ENCODE peak calls at places on chromosomes 6 and 20, in nine cellular contexts. F, D, Y, U, O, P, R, E and S are unnamed samples.

GRCh38 chr6:142440603-142441293 is 138.9 kb downstream of the ADGRG6 start:
- DNase-seq in F (no peak), E (no peak), O (no peak), P (no peak), U (no peak), R (no peak), D (no peak), Y (no peak), S (no peak)

GRCh38 chr6:5190467-5190866 is 70.3 kb downstream of the LYRM4 start:
- DNase-seq in D (no peak), R (no peak), U (no peak), Y (no peak), F (no peak), P (no peak), E (no peak), O (no peak), S (no peak)

GRCh38 chr20:7124120-7124519 is 356.6 kb downstream of the BMP2 start:
- DNase-seq in O (no peak), E (no peak), U (no peak), P (no peak), Y (no peak), F (no peak), R (no peak), D (no peak), S (no peak)

GRCh38 chr6:10882654-10883053 is 813 bp upstream of the GCM2 start:
- DNase-seq in U (no peak), O (no peak), F (no peak), E (no peak), D (no peak), R (no peak), Y (no peak), P (no peak), S (no peak)

GRCh38 chr20:29873946-29874345 is 1383.5 kb upstream of the DEFB115 start:
- DNase-seq in E (peak; percentile 63), P (peak; percentile 61), O (peak; percentile 60), R (peak; percentile 29), D (peak; percentile 94), F (no peak), Y (peak; percentile 87), U (peak; percentile 81), S (no peak)

GRCh38 chr6:44270526-44271405 is 516 bp downstream of the TMEM151B start:
- DNase-seq in E (no peak), R (no peak), Y (no peak), D (peak; percentile 77), O (no peak), F (no peak), U (no peak), P (no peak), S (no peak)

GRCh38 chr6:20866940-20867630 is 332.8 kb downstream of the CDKAL1 start:
- DNase-seq in F (no peak), D (no peak), P (no peak), R (no peak), E (no peak), Y (no peak), O (no peak), U (no peak), S (no peak)

GRCh38 chr6:36373368-36374009 is 14.0 kb downstream of the ETV7 start:
- DNase-seq in F (no peak), O (no peak), Y (no peak), R (no peak), U (no peak), P (no peak), D (no peak), E (peak; percentile 37), S (peak; percentile 31)

GRCh38 chr6:137016366-137016765 is 28.4 kb downstream of the IL20RA start:
- DNase-seq in U (no peak), P (no peak), O (no peak), Y (no peak), D (no peak), R (no peak), F (no peak), E (no peak), S (no peak)

GRCh38 chr6:43877021-43877420 is 107.0 kb downstream of the VEGFA start:
- DNase-seq in F (no peak), E (no peak), D (no peak), Y (no peak), U (no peak), P (no peak), R (no peak), O (no peak), S (no peak)

GRCh38 chr6:84825461-84825860 is 61.1 kb upstream of the TBX18 start:
- DNase-seq in E (no peak), P (no peak), U (no peak), Y (no peak), D (no peak), F (no peak), O (no peak), R (no peak), S (no peak)

GRCh38 chr20:37071481-37071911 is 24.3 kb downstream of the RBL1 start:
- DNase-seq in R (no peak), F (no peak), O (no peak), D (no peak), E (no peak), P (no peak), U (no peak), Y (no peak), S (no peak)

GRCh38 chr6:96608074-96608473 is 45.1 kb downstream of the FHL5 start:
- DNase-seq in P (no peak), O (no peak), R (no peak), Y (no peak), F (no peak), E (no peak), U (no peak), D (no peak), S (no peak)

GRCh38 chr20:62073323-62073722 is 7.6 kb upstream of the TAF4 start:
- DNase-seq in O (no peak), R (no peak), F (no peak), E (no peak), D (no peak), P (no peak), Y (no peak), U (no peak), S (no peak)

GRCh38 chr20:6142348-6142993 is 19.6 kb upstream of the FERMT1 start:
- DNase-seq in Y (no peak), D (no peak), O (peak; percentile 34), P (peak; percentile 46), F (peak; percentile 60), U (no peak), E (peak; percentile 55), R (peak; percentile 52), S (no peak)

GRCh38 chr20:645318-646106 is 7.5 kb downstream of the SRXN1 start:
- DNase-seq in R (peak; percentile 74), E (peak; percentile 55), O (peak; percentile 81), U (no peak), P (peak; percentile 71), D (peak; percentile 90), F (peak; percentile 41), Y (no peak), S (peak; percentile 69)

GRCh38 chr6:151391471-151392428 is at the start of gene ZBTB2:
- DNase-seq in R (peak; percentile 73), U (peak; percentile 87), D (peak; percentile 94), O (peak; percentile 76), P (peak; percentile 64), E (peak; percentile 74), Y (peak; percentile 91), F (no peak), S (peak; percentile 57)
- TF ChIP-seq POLR2A in R (no peak), U (no peak), D (no peak), O (no peak), P (no peak), E (peak; percentile 32), Y (no peak), F (peak; percentile 51), S (no peak)

GRCh38 chr20:63846128-63846771 is 15.0 kb upstream of the ABHD16B start:
- DNase-seq in F (no peak), R (no peak), Y (no peak), P (no peak), O (peak; percentile 85), U (no peak), E (peak; percentile 78), D (peak; percentile 85), S (no peak)

GRCh38 chr20:63850689-63851547 is 10.4 kb upstream of the ABHD16B start:
- DNase-seq in F (no peak), E (no peak), D (no peak), Y (no peak), O (no peak), U (no peak), P (no peak), R (peak; percentile 63), S (no peak)

GRCh38 chr20:63847374-63848002 is 13.8 kb upstream of the ABHD16B start:
- DNase-seq in E (no peak), R (no peak), Y (no peak), O (peak; percentile 70), D (peak; percentile 78), F (no peak), U (no peak), P (no peak), S (no peak)

GRCh38 chr20:63846938-63847373 is 14.3 kb upstream of the ABHD16B start:
- DNase-seq in R (no peak), D (no peak), U (no peak), P (no peak), Y (no peak), E (no peak), F (no peak), O (no peak), S (no peak)

GRCh38 chr20:63848003-63848911 is 13.0 kb upstream of the ABHD16B start:
- DNase-seq in D (peak; percentile 78), E (no peak), P (no peak), F (no peak), O (no peak), R (no peak), Y (no peak), U (no peak), S (no peak)
- H3K27ac ChIP-seq in D (peak overlapping the region; percentile 72), E (peak overlapping the region; percentile 33), P (no peak overlapping the region), F (no peak overlapping the region), O (peak overlapping the region; percentile 71), R (no peak overlapping the region), Y (peak overlapping the region; percentile 47), U (peak overlapping the region; percentile 64), S (peak overlapping the region; percentile 88)

GRCh38 chr6:160965893-160966292 is 25.7 kb upstream of the MAP3K4 start:
- DNase-seq in O (no peak), R (no peak), U (no peak), P (no peak), E (no peak), F (no peak), Y (no peak), D (no peak), S (no peak)
- TF ChIP-seq POLR2A in O (no peak), R (no peak), U (no peak), P (no peak), E (no peak), F (no peak), Y (no peak), D (no peak), S (no peak)

DNA sequence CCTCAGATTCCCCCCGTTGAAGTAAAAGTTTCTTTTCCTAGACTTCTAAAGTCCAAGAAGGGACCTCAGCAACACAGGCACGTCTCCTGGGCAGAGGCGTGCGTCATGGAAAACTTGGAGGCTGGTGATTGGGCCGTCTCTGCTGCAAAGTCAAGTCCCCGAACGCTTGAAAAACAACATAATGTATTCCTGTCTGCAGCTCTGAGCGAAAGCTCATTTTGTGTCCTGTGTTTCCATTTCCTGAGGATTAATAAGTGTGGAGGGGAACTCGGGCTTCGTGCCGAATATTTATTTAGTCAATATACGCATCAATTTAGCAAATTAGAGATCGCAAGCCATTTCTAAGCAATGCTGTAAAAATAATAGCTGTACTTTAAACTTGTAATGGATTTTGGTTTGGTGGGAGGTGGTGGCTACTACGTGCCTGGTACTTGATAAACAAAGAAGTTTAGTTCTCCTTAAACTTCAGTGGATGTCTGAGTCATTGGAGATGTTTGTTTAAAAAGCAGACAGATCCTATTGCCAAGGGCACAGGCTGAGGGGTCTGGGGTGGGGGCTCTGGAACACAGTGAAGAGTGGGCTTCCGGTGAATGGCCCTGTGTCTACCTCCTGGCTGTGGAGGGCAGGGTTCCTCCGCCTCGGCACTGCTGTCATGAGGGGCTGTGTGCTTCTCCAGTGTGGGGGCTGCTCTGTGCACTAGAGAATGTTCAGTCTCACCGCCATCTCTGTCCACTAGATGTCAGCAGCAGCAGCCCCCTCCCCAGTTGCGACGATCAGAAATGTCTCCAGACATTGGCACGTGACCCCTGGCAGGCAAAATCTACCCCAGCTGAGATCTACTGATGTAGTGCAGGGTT is 21.8 kb downstream of the PCK1 start:
- DNase-seq in R (no peak), O (peak; percentile 42), F (no peak), E (no peak), Y (no peak), D (peak; percentile 45), P (peak; percentile 44), U (peak; percentile 93), S (no peak)
- H3K27ac ChIP-seq in R (peak overlapping the region; percentile 60), O (no peak overlapping the region), F (no peak overlapping the region), E (no peak overlapping the region), Y (peak overlapping the region; percentile 69), D (no peak overlapping the region), P (peak overlapping the region; percentile 2), U (peak overlapping the region; percentile 70), S (no peak overlapping the region)